ENCODE peak calls at places on chromosomes 13 and 19, in nine cellular contexts. F is Ammon's horn; S is astrocyte of the spinal cord; R is activated CD4-positive, alpha-beta T cell treated with anti-CD3 and anti-CD28 coated beads, Interleukin-2, amount 50 U/mL, for 1 hour; W is heart left ventricle; U is stimulated activated CD4-positive, alpha-beta T cell treated with anti-CD3 and anti-CD28 coated beads, Interleukin-12 subunit alpha, Interleukin-12 subunit beta, amount 100 ng/mL, for 4 hours; P is NCI-H1930; Y is Peyer's patch; C is fibroblast of mammary gland. N is an unnamed sample.

GRCh38 chr19:33235996-33236350 is 10.3 kb upstream of the SLC7A10 start:
- DNase-seq in F (no peak), S (no peak), R (no peak), W (peak), U (no peak), P (no peak), Y (no peak), C (no peak), N (no peak)

GRCh38 chr19:18844806-18845329 is 13.1 kb downstream of the UPF1 start:
- DNase-seq in F (no peak), S (no peak), R (no peak), W (no peak), U (no peak), P (no peak), Y (no peak), C (no peak), N (no peak)

GRCh38 chr19:58572026-58572817 is 913 bp downstream of the MZF1 start:
- DNase-seq in F (no peak), S (no peak), R (no peak), W (no peak), U (no peak), P (no peak), Y (no peak), C (no peak), N (no peak)

GRCh38 chr13:76890036-76890435 is 3.8 kb upstream of the KCTD12 start:
- DNase-seq in F (no peak), S (peak), R (no peak), W (no peak), U (no peak), P (no peak), Y (no peak), C (peak), N (no peak)

GRCh38 chr13:60329221-60329983 is 67.6 kb upstream of the TDRD3 start:
- DNase-seq in F (peak), S (peak), R (no peak), W (no peak), U (no peak), P (peak), Y (no peak), C (peak), N (no peak)

GRCh38 chr19:12790628-12791344 is 500 bp upstream of the JUNB start:
- DNase-seq in F (no peak), S (no peak), R (no peak), W (no peak), U (no peak), P (no peak), Y (no peak), C (no peak), N (no peak)

GRCh38 chr19:3154957-3155736 is 19.3 kb downstream of the GNA15 start:
- DNase-seq in F (no peak), S (peak), R (peak), W (peak), U (peak), P (no peak), Y (peak), C (peak), N (peak)

GRCh38 chr13:46801831-46802230 is 4.9 kb upstream of the ESD start:
- DNase-seq in F (no peak), S (no peak), R (no peak), W (no peak), U (no peak), P (no peak), Y (no peak), C (no peak), N (no peak)

GRCh38 chr13:72062566-72062965 is 195.6 kb upstream of the DACH1 start:
- DNase-seq in F (no peak), S (no peak), R (no peak), W (peak), U (no peak), P (no peak), Y (no peak), C (no peak), N (no peak)

GRCh38 chr13:53341144-53341510 is 312.5 kb downstream of the OLFM4 start:
- DNase-seq in F (no peak), S (no peak), R (no peak), W (no peak), U (no peak), P (no peak), Y (no peak), C (no peak), N (no peak)

GRCh38 chr19:16228637-16229321 is 31.1 kb downstream of the AP1M1 start:
- DNase-seq in F (no peak), S (no peak), R (no peak), W (no peak), U (no peak), P (no peak), Y (no peak), C (no peak), N (no peak)

GRCh38 chr13:46354143-46355087 is 32.6 kb downstream of the RUBCNL start:
- DNase-seq in F (no peak), S (peak), R (no peak), W (no peak), U (no peak), P (no peak), Y (no peak), C (peak), N (peak)

GRCh38 chr19:49442793-49443365 is 1.6 kb upstream of the SLC17A7 start:
- DNase-seq in F (no peak), S (peak), R (peak), W (peak), U (peak), P (peak), Y (peak), C (peak), N (peak)

GRCh38 chr13:101919541-101920306 is 467.2 kb downstream of the ITGBL1 start:
- DNase-seq in F (peak), S (peak), R (no peak), W (peak), U (no peak), P (no peak), Y (no peak), C (peak), N (no peak)

GRCh38 chr13:99263386-99263785 is 5.2 kb upstream of the GPR18 start:
- DNase-seq in F (no peak), S (no peak), R (no peak), W (no peak), U (no peak), P (no peak), Y (no peak), C (no peak), N (no peak)

GRCh38 chr19:3440082-3440481 is 40.2 kb downstream of the SMIM24 start:
- DNase-seq in F (peak), S (no peak), R (peak), W (no peak), U (peak), P (no peak), Y (peak), C (peak), N (no peak)

GRCh38 chr19:1471514-1472107 is 7.4 kb downstream of the C19orf25 start:
- DNase-seq in F (peak), S (no peak), R (peak), W (no peak), U (no peak), P (peak), Y (no peak), C (no peak), N (no peak)